ENCODE peak calls at places on chromosomes 16 and 17, in five cellular contexts. C is germinal center, F is LoVo, Q is iPS-NIHi11, K is non-pigmented ciliary epithelial cell. E is an unnamed sample.

GRCh38 chr17:75417054-75417453 is 11.6 kb upstream of the GRB2 start:
- DNase-seq in C (no peak), F (no peak), Q (no peak), K (no peak), E (no peak)

GRCh38 chr16:49632798-49633189 is 223.1 kb downstream of the ZNF423 start:
- DNase-seq in C (no peak), F (no peak), Q (no peak), K (no peak), E (no peak)

GRCh38 chr17:73888875-73889274 is 244.6 kb upstream of the SDK2 start:
- DNase-seq in C (no peak), F (no peak), Q (no peak), K (no peak), E (no peak)

GRCh38 chr16:21300309-21301167 is 22.4 kb upstream of the CRYM start:
- DNase-seq in C (peak), F (peak), Q (peak), K (peak), E (peak)

GRCh38 chr16:27222499-27223225 is 19.3 kb downstream of the KDM8 start:
- DNase-seq in C (no peak), F (peak), Q (no peak), K (no peak), E (no peak)

GRCh38 chr16:87339086-87339723 is 22.0 kb upstream of the C16orf95 start:
- DNase-seq in C (no peak), F (no peak), Q (no peak), K (no peak), E (no peak)

GRCh38 chr17:68595496-68595895 is 5.7 kb downstream of the FAM20A start:
- DNase-seq in C (no peak), F (no peak), Q (no peak), K (no peak), E (no peak)

GRCh38 chr16:152141-153128 is at the start of gene HBZ:
- DNase-seq in C (no peak), F (no peak), Q (no peak), K (no peak), E (no peak)

GRCh38 chr17:4858068-4858879 is 25.1 kb downstream of the MINK1 start:
- DNase-seq in C (no peak), F (no peak), Q (peak), K (no peak), E (no peak)

GRCh38 chr16:85523602-85524364 is 89.3 kb upstream of the GSE1 start:
- DNase-seq in C (no peak), F (no peak), Q (peak), K (no peak), E (no peak)

GRCh38 chr16:65069090-65069489 is 52.8 kb downstream of the CDH11 start:
- DNase-seq in C (no peak), F (no peak), Q (no peak), K (peak), E (no peak)

GRCh38 chr16:69775535-69775934 is 13.4 kb downstream of the WWP2 start:
- DNase-seq in C (no peak), F (no peak), Q (no peak), K (no peak), E (no peak)

GRCh38 chr17:39361064-39361463 is 40.4 kb downstream of the FBXL20 start:
- DNase-seq in C (no peak), F (no peak), Q (no peak), K (no peak), E (no peak)

GRCh38 chr16:86899757-86900156 is 321.4 kb downstream of the FOXL1 start:
- DNase-seq in C (no peak), F (no peak), Q (no peak), K (no peak), E (no peak)

GRCh38 chr16:56246051-56246817 is 54.9 kb downstream of the GNAO1 start:
- DNase-seq in C (no peak), F (no peak), Q (no peak), K (no peak), E (no peak)